ENCODE peak calls at places on chromosomes 7 and 10, in four cellular contexts. One of them, this sample, is unnamed.

GRCh38 chr10:29652192-29652591 is 17.4 kb upstream of the SVIL start:
- DNase-seq in GM12878: no peak
- DNase-seq in K562: no peak
- DNase-seq in GM12891: no peak
- DNase-seq in this sample: no peak

GRCh38 chr7:157580324-157580723 is 243.5 kb downstream of the DNAJB6 start:
- DNase-seq in K562: no peak
- DNase-seq in GM12878: no peak
- DNase-seq in GM12891: no peak
- DNase-seq in this sample: no peak

GRCh38 chr10:97599272-97599619 is 9.7 kb downstream of the C10orf62 start:
- DNase-seq in GM12891: no peak
- DNase-seq in GM12878: no peak
- DNase-seq in K562: no peak
- DNase-seq in this sample: no peak

GRCh38 chr7:88337556-88337955 is 30.9 kb upstream of the STEAP4 start:
- DNase-seq in GM12878: no peak
- DNase-seq in K562: no peak
- DNase-seq in GM12891: no peak
- DNase-seq in this sample: no peak

GRCh38 chr7:2471022-2471329 is 5.2 kb downstream of the GRIFIN start:
- DNase-seq in GM12891: no peak
- DNase-seq in GM12878: no peak
- DNase-seq in K562: no peak
- DNase-seq in this sample: no peak

GRCh38 chr10:13221572-13221971 is 12.6 kb downstream of the UCMA start:
- DNase-seq in GM12878: no peak
- DNase-seq in K562: no peak
- DNase-seq in GM12891: no peak
- DNase-seq in this sample: no peak

GRCh38 chr10:4825868-4826787 is at the start of gene AKR1E2:
- DNase-seq in GM12878: no peak
- DNase-seq in GM12891: no peak
- DNase-seq in K562: peak; percentile 89
- DNase-seq in this sample: peak; percentile 5

GRCh38 chr10:93384006-93384405 is 98.1 kb downstream of the MYOF start:
- DNase-seq in K562: no peak
- DNase-seq in GM12891: no peak
- DNase-seq in GM12878: no peak
- DNase-seq in this sample: no peak

GRCh38 chr7:134071355-134072331 is 55.5 kb upstream of the LRGUK start:
- DNase-seq in GM12891: peak; percentile 24
- DNase-seq in K562: no peak
- DNase-seq in GM12878: peak; percentile 16
- DNase-seq in this sample: no peak

GRCh38 chr10:96833220-96834001 is 1.3 kb downstream of the LCOR start:
- DNase-seq in GM12878: no peak
- DNase-seq in K562: no peak
- DNase-seq in GM12891: no peak
- DNase-seq in this sample: peak; percentile 33

GRCh38 chr10:101856626-101857025 is 13.0 kb upstream of the KCNIP2 start:
- DNase-seq in GM12891: no peak
- DNase-seq in K562: no peak
- DNase-seq in GM12878: no peak
- DNase-seq in this sample: no peak

GRCh38 chr7:115851291-115851690 is 179.3 kb downstream of the TFEC start:
- DNase-seq in K562: no peak
- DNase-seq in GM12878: no peak
- DNase-seq in GM12891: no peak
- DNase-seq in this sample: no peak

GRCh38 chr10:3064423-3064822 is 2.9 kb upstream of the PFKP start:
- DNase-seq in GM12878: no peak
- DNase-seq in GM12891: no peak
- DNase-seq in K562: no peak
- DNase-seq in this sample: no peak

GRCh38 chr7:157807510-157807909 is 470.7 kb downstream of the DNAJB6 start:
- DNase-seq in GM12891: no peak
- DNase-seq in K562: no peak
- DNase-seq in GM12878: no peak
- DNase-seq in this sample: no peak

GRCh38 chr10:79321951-79322350 is 25.3 kb upstream of the PPIF start:
- DNase-seq in GM12891: no peak
- DNase-seq in GM12878: no peak
- DNase-seq in K562: no peak
- DNase-seq in this sample: no peak

GRCh38 chr7:69402696-69403095 is 195.6 kb upstream of the AUTS2 start:
- DNase-seq in GM12878: no peak
- DNase-seq in K562: no peak
- DNase-seq in GM12891: no peak
- DNase-seq in this sample: no peak

GRCh38 chr7:151992375-151992774 is 33.1 kb upstream of the GALNT11 start:
- DNase-seq in GM12891: no peak
- DNase-seq in GM12878: no peak
- DNase-seq in K562: peak; percentile 48
- DNase-seq in this sample: peak; percentile 61

GRCh38 chr7:148939128-148939747 is 55.1 kb upstream of the EZH2 start:
- DNase-seq in K562: no peak
- DNase-seq in GM12891: no peak
- DNase-seq in GM12878: no peak
- DNase-seq in this sample: no peak
- TF ChIP-seq SPI1 in K562: no peak
- TF ChIP-seq SPI1 in GM12891: no peak
- TF ChIP-seq SPI1 in GM12878: no peak
- TF ChIP-seq SPI1 in this sample: no peak

DNA sequence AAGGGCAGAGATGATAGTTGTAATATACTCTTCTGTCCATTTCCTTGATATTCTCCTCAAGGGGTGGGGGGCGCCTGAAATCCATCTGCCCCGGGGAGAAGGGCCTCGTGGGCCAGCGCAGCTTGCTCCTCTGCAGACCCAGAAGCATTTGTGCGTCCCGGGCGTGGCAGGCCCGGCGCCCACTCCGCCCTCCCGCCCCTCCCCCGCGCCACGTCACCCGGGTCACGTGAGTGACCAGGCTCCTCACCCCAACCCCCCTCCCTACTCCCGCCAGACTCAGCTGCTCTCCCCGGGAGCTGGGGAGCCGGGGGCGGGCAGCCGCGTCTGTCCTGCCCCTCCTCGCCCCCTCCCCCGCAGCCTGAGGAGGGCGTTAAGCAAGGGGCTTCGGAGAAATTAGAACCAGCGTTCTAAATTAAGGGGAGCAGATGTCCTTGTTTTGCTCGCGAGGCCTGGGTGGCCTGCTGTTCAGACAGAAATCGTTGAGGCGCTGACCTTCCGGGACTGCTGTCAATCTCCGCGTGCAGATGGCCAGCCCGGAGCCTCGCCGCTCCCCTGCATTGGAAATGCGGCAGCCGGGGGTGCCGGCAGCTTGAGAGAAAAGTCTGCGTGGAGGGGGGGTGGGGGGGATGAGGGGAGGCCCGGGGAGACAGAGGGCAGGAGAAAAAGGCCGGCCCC is 102.1 kb upstream of the ZNF438 start:
- DNase-seq in GM12878: peak; percentile 26
- DNase-seq in K562: peak; percentile 94
- DNase-seq in GM12891: peak; percentile 73
- DNase-seq in this sample: peak; percentile 27
- TF ChIP-seq SPI1 in GM12878: no peak
- TF ChIP-seq SPI1 in K562: no peak
- TF ChIP-seq SPI1 in GM12891: no peak
- TF ChIP-seq SPI1 in this sample: no peak

GRCh38 chr10:45179716-45180115 is 135.7 kb downstream of the OR13A1 start:
- DNase-seq in GM12878: no peak
- DNase-seq in K562: no peak
- DNase-seq in GM12891: no peak
- DNase-seq in this sample: no peak
- TF ChIP-seq SPI1 in GM12878: no peak
- TF ChIP-seq SPI1 in K562: no peak
- TF ChIP-seq SPI1 in GM12891: no peak
- TF ChIP-seq SPI1 in this sample: no peak

GRCh38 chr7:158975526-158976467 is 119.4 kb downstream of the DYNC2I1 start:
- DNase-seq in K562: peak; percentile 88
- DNase-seq in GM12891: no peak
- DNase-seq in GM12878: no peak
- DNase-seq in this sample: no peak
- TF ChIP-seq SPI1 in K562: no peak
- TF ChIP-seq SPI1 in GM12891: no peak
- TF ChIP-seq SPI1 in GM12878: no peak
- TF ChIP-seq SPI1 in this sample: no peak

DNA sequence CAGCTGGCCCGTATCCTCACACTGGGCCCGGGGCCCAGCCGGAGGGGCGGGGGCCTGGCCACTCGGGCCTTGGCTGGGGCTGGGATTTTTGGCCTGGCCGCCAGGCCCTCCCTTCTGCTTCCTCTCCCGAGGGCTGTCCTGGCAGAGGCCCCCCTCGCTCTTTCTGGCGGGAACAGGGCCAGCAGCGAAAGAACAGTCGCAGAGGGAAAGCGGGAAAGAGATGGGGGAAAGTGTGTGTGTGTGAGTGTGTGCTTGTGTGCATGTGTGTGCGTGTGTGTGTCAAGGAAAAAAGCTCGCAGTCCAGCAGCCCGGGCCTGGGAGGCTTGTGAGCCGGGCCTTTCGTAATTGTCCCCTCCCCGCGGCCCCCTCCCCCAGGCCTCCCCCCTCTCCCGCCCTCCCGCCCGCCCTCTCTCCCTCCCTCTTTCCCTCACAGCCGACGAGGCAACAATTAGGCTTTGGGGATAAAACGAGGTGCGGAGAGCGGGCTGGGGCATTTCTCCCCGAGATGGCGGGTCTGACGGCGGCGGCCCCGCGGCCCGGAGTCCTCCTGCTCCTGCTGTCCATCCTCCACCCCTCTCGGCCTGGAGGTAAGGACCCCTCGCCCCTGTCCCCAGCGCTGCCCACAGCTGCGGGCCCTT is at the start of gene ELN:
- DNase-seq in GM12891: no peak
- DNase-seq in GM12878: no peak
- DNase-seq in K562: no peak
- DNase-seq in this sample: no peak
- TF ChIP-seq SPI1 in GM12891: no peak
- TF ChIP-seq SPI1 in GM12878: no peak
- TF ChIP-seq SPI1 in K562: no peak
- TF ChIP-seq SPI1 in this sample: no peak